ENCODE peak calls at places on chromosome 1, in eight cellular contexts. One of them, this sample, is unnamed.

GRCh38 chr1:93623436-93623835 is 58.2 kb downstream of the BCAR3 start:
- DNase-seq in B cell: no peak
- DNase-seq in A673: no peak
- DNase-seq in Calu3: no peak
- DNase-seq in endothelial cell: no peak
- DNase-seq in foreskin fibroblast: peak
- DNase-seq in neural crest cell: no peak
- DNase-seq in fibroblast of lung: no peak
- DNase-seq in this sample: no peak

GRCh38 chr1:95021085-95021484 is 51.7 kb downstream of the ALG14 start:
- DNase-seq in B cell: no peak
- DNase-seq in fibroblast of lung: no peak
- DNase-seq in neural crest cell: no peak
- DNase-seq in A673: no peak
- DNase-seq in Calu3: no peak
- DNase-seq in endothelial cell: no peak
- DNase-seq in foreskin fibroblast: no peak
- DNase-seq in this sample: no peak

GRCh38 chr1:22370190-22370498 is 81.5 kb upstream of the ZBTB40 start:
- DNase-seq in A673: no peak
- DNase-seq in Calu3: no peak
- DNase-seq in foreskin fibroblast: no peak
- DNase-seq in neural crest cell: no peak
- DNase-seq in endothelial cell: no peak
- DNase-seq in fibroblast of lung: no peak
- DNase-seq in B cell: no peak
- DNase-seq in this sample: no peak

GRCh38 chr1:171286032-171286705 is 27.8 kb upstream of the FMO4 start:
- DNase-seq in A673: no peak
- DNase-seq in B cell: no peak
- DNase-seq in Calu3: no peak
- DNase-seq in foreskin fibroblast: peak
- DNase-seq in neural crest cell: no peak
- DNase-seq in fibroblast of lung: no peak
- DNase-seq in endothelial cell: no peak
- DNase-seq in this sample: no peak

GRCh38 chr1:85047472-85048295 is 616 bp downstream of the MCOLN3 start:
- DNase-seq in foreskin fibroblast: peak
- DNase-seq in B cell: peak
- DNase-seq in fibroblast of lung: no peak
- DNase-seq in endothelial cell: peak
- DNase-seq in Calu3: peak
- DNase-seq in neural crest cell: peak
- DNase-seq in A673: no peak
- DNase-seq in this sample: peak

GRCh38 chr1:8873506-8874229 is 4.8 kb downstream of the ENO1 start:
- DNase-seq in fibroblast of lung: peak
- DNase-seq in neural crest cell: no peak
- DNase-seq in foreskin fibroblast: peak
- DNase-seq in Calu3: peak
- DNase-seq in A673: peak
- DNase-seq in B cell: no peak
- DNase-seq in endothelial cell: peak
- DNase-seq in this sample: no peak

GRCh38 chr1:225454067-225454618 is 26.3 kb upstream of the LBR start:
- DNase-seq in B cell: no peak
- DNase-seq in fibroblast of lung: no peak
- DNase-seq in endothelial cell: no peak
- DNase-seq in foreskin fibroblast: no peak
- DNase-seq in Calu3: no peak
- DNase-seq in neural crest cell: no peak
- DNase-seq in A673: no peak
- DNase-seq in this sample: peak

GRCh38 chr1:74505133-74505532 is 7.3 kb downstream of the LRRC53 start:
- DNase-seq in A673: no peak
- DNase-seq in fibroblast of lung: no peak
- DNase-seq in neural crest cell: peak
- DNase-seq in endothelial cell: no peak
- DNase-seq in B cell: no peak
- DNase-seq in Calu3: no peak
- DNase-seq in foreskin fibroblast: no peak
- DNase-seq in this sample: no peak

GRCh38 chr1:221283532-221283931 is 404.3 kb downstream of the HLX start:
- DNase-seq in A673: no peak
- DNase-seq in fibroblast of lung: no peak
- DNase-seq in B cell: no peak
- DNase-seq in foreskin fibroblast: no peak
- DNase-seq in Calu3: no peak
- DNase-seq in neural crest cell: no peak
- DNase-seq in endothelial cell: no peak
- DNase-seq in this sample: no peak

GRCh38 chr1:97271906-97272788 is 550.6 kb downstream of the PTBP2 start:
- DNase-seq in A673: no peak
- DNase-seq in Calu3: no peak
- DNase-seq in endothelial cell: no peak
- DNase-seq in fibroblast of lung: peak
- DNase-seq in neural crest cell: no peak
- DNase-seq in foreskin fibroblast: no peak
- DNase-seq in B cell: no peak
- DNase-seq in this sample: no peak

GRCh38 chr1:221016757-221017156 is 137.5 kb downstream of the HLX start:
- DNase-seq in endothelial cell: no peak
- DNase-seq in Calu3: no peak
- DNase-seq in foreskin fibroblast: no peak
- DNase-seq in fibroblast of lung: no peak
- DNase-seq in B cell: no peak
- DNase-seq in A673: no peak
- DNase-seq in neural crest cell: no peak
- DNase-seq in this sample: no peak

GRCh38 chr1:118944133-118944532 is 44.0 kb downstream of the TBX15 start:
- DNase-seq in A673: no peak
- DNase-seq in B cell: no peak
- DNase-seq in fibroblast of lung: no peak
- DNase-seq in Calu3: no peak
- DNase-seq in neural crest cell: no peak
- DNase-seq in foreskin fibroblast: peak
- DNase-seq in endothelial cell: no peak
- DNase-seq in this sample: no peak

GRCh38 chr1:108847464-108847863 is 9.4 kb downstream of the AKNAD1 start:
- DNase-seq in foreskin fibroblast: no peak
- DNase-seq in fibroblast of lung: no peak
- DNase-seq in A673: no peak
- DNase-seq in B cell: no peak
- DNase-seq in Calu3: no peak
- DNase-seq in neural crest cell: no peak
- DNase-seq in endothelial cell: no peak
- DNase-seq in this sample: no peak

GRCh38 chr1:211752951-211753486 is 77.5 kb downstream of the LPGAT1 start:
- DNase-seq in fibroblast of lung: no peak
- DNase-seq in Calu3: no peak
- DNase-seq in neural crest cell: no peak
- DNase-seq in endothelial cell: no peak
- DNase-seq in A673: no peak
- DNase-seq in foreskin fibroblast: no peak
- DNase-seq in B cell: no peak
- DNase-seq in this sample: no peak

GRCh38 chr1:206808615-206809014 is 36.3 kb upstream of the IL10 start:
- DNase-seq in neural crest cell: no peak
- DNase-seq in endothelial cell: peak
- DNase-seq in A673: peak
- DNase-seq in fibroblast of lung: peak
- DNase-seq in B cell: no peak
- DNase-seq in Calu3: peak
- DNase-seq in foreskin fibroblast: peak
- DNase-seq in this sample: no peak

GRCh38 chr1:68111804-68112436 is 61.5 kb upstream of the DIRAS3 start:
- DNase-seq in neural crest cell: no peak
- DNase-seq in fibroblast of lung: peak
- DNase-seq in foreskin fibroblast: peak
- DNase-seq in B cell: no peak
- DNase-seq in Calu3: peak
- DNase-seq in endothelial cell: peak
- DNase-seq in A673: peak
- DNase-seq in this sample: no peak

GRCh38 chr1:995665-996633 is 3.9 kb downstream of the HES4 start:
- DNase-seq in neural crest cell: no peak
- DNase-seq in B cell: peak
- DNase-seq in foreskin fibroblast: no peak
- DNase-seq in fibroblast of lung: no peak
- DNase-seq in endothelial cell: no peak
- DNase-seq in A673: no peak
- DNase-seq in Calu3: no peak
- DNase-seq in this sample: no peak

GRCh38 chr1:5389101-5389885 is 602.9 kb downstream of the NPHP4 start:
- DNase-seq in Calu3: no peak
- DNase-seq in neural crest cell: no peak
- DNase-seq in fibroblast of lung: no peak
- DNase-seq in A673: no peak
- DNase-seq in endothelial cell: no peak
- DNase-seq in foreskin fibroblast: no peak
- DNase-seq in B cell: no peak
- DNase-seq in this sample: no peak

GRCh38 chr1:51282605-51283004 is 46.5 kb downstream of the RNF11 start:
- DNase-seq in A673: no peak
- DNase-seq in fibroblast of lung: no peak
- DNase-seq in neural crest cell: no peak
- DNase-seq in foreskin fibroblast: no peak
- DNase-seq in endothelial cell: no peak
- DNase-seq in Calu3: no peak
- DNase-seq in B cell: no peak
- DNase-seq in this sample: no peak

GRCh38 chr1:247841796-247842195 is at the start of gene OR11L1:
- DNase-seq in fibroblast of lung: no peak
- DNase-seq in Calu3: no peak
- DNase-seq in foreskin fibroblast: no peak
- DNase-seq in endothelial cell: no peak
- DNase-seq in B cell: no peak
- DNase-seq in A673: no peak
- DNase-seq in neural crest cell: no peak
- DNase-seq in this sample: no peak

GRCh38 chr1:165807613-165808012 is 19.8 kb upstream of the UCK2 start:
- DNase-seq in Calu3: no peak
- DNase-seq in endothelial cell: no peak
- DNase-seq in B cell: no peak
- DNase-seq in neural crest cell: no peak
- DNase-seq in fibroblast of lung: no peak
- DNase-seq in A673: no peak
- DNase-seq in foreskin fibroblast: no peak
- DNase-seq in this sample: no peak

GRCh38 chr1:226948996-226949395 is 8.9 kb downstream of the COQ8A start:
- DNase-seq in Calu3: no peak
- DNase-seq in B cell: no peak
- DNase-seq in foreskin fibroblast: no peak
- DNase-seq in endothelial cell: no peak
- DNase-seq in neural crest cell: no peak
- DNase-seq in A673: no peak
- DNase-seq in fibroblast of lung: no peak
- DNase-seq in this sample: no peak

GRCh38 chr1:158951956-158952355 is 20.6 kb downstream of the PYHIN1 start:
- DNase-seq in neural crest cell: no peak
- DNase-seq in Calu3: no peak
- DNase-seq in fibroblast of lung: no peak
- DNase-seq in foreskin fibroblast: no peak
- DNase-seq in endothelial cell: no peak
- DNase-seq in A673: no peak
- DNase-seq in B cell: peak
- DNase-seq in this sample: peak

GRCh38 chr1:62082456-62083363 is 111.9 kb upstream of the L1TD1 start:
- DNase-seq in endothelial cell: peak
- DNase-seq in neural crest cell: peak
- DNase-seq in Calu3: peak
- DNase-seq in fibroblast of lung: peak
- DNase-seq in B cell: peak
- DNase-seq in A673: peak
- DNase-seq in foreskin fibroblast: peak
- DNase-seq in this sample: peak
- TF ChIP-seq CTCF in endothelial cell: peak
- TF ChIP-seq CTCF in neural crest cell: peak
- TF ChIP-seq CTCF in Calu3: peak
- TF ChIP-seq CTCF in fibroblast of lung: peak
- TF ChIP-seq CTCF in B cell: peak
- TF ChIP-seq CTCF in A673: peak
- TF ChIP-seq CTCF in foreskin fibroblast: peak
- TF ChIP-seq CTCF in this sample: peak

GRCh38 chr1:198776602-198777029 is 137.8 kb downstream of the PTPRC start:
- DNase-seq in B cell: no peak
- DNase-seq in fibroblast of lung: peak
- DNase-seq in A673: no peak
- DNase-seq in Calu3: no peak
- DNase-seq in foreskin fibroblast: peak
- DNase-seq in neural crest cell: no peak
- DNase-seq in endothelial cell: peak
- DNase-seq in this sample: no peak
- TF ChIP-seq CTCF in B cell: no peak
- TF ChIP-seq CTCF in fibroblast of lung: no peak
- TF ChIP-seq CTCF in A673: no peak
- TF ChIP-seq CTCF in Calu3: no peak
- TF ChIP-seq CTCF in foreskin fibroblast: no peak
- TF ChIP-seq CTCF in neural crest cell: no peak
- TF ChIP-seq CTCF in endothelial cell: no peak
- TF ChIP-seq CTCF in this sample: no peak

GRCh38 chr1:204623894-204624361 is 61.6 kb downstream of the LRRN2 start:
- DNase-seq in endothelial cell: peak
- DNase-seq in neural crest cell: no peak
- DNase-seq in foreskin fibroblast: peak
- DNase-seq in A673: peak
- DNase-seq in Calu3: peak
- DNase-seq in fibroblast of lung: no peak
- DNase-seq in B cell: no peak
- DNase-seq in this sample: no peak
- TF ChIP-seq CTCF in endothelial cell: peak
- TF ChIP-seq CTCF in neural crest cell: peak
- TF ChIP-seq CTCF in foreskin fibroblast: peak
- TF ChIP-seq CTCF in A673: peak
- TF ChIP-seq CTCF in Calu3: peak
- TF ChIP-seq CTCF in fibroblast of lung: no peak
- TF ChIP-seq CTCF in B cell: no peak
- TF ChIP-seq CTCF in this sample: no peak

DNA sequence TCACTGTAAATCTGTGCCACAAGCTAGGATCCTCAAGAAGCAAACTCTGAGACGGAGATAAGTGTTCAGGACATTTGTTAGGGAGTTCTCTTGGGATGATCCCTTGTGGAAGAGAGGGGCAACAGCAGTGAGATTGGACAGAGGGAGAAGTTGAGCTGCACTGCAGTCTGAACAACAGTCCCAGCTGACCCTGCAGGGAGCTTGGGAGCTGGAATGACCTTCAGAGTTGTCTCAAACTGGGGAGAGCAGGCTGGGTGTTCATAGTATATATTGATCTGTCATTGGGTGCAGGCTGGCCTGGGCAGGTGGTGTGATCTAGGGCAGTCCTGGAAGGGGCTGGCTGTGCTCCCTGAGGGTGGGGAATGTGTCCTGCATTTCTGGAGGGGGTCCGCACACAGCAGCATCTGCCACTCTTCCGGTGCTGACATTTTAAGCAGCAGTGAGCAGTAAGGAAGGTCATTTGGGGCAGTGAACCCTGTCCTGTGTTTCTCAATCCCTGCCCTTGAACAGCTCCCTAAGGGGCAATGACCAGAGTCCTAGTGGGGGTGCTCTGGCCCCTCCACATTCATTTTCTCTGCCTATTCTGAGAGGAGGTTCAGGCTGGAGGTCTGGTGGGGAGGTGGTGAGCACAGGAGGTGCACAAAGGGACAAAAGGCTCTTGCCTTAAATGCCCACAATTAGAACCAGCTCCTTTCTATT is 90.2 kb upstream of the PPM1J start:
- DNase-seq in neural crest cell: no peak
- DNase-seq in foreskin fibroblast: no peak
- DNase-seq in B cell: no peak
- DNase-seq in fibroblast of lung: no peak
- DNase-seq in Calu3: no peak
- DNase-seq in A673: no peak
- DNase-seq in endothelial cell: no peak
- DNase-seq in this sample: no peak
- TF ChIP-seq CTCF in neural crest cell: no peak
- TF ChIP-seq CTCF in foreskin fibroblast: no peak
- TF ChIP-seq CTCF in B cell: no peak
- TF ChIP-seq CTCF in fibroblast of lung: no peak
- TF ChIP-seq CTCF in Calu3: no peak
- TF ChIP-seq CTCF in A673: no peak
- TF ChIP-seq CTCF in endothelial cell: no peak
- TF ChIP-seq CTCF in this sample: no peak